ENCODE peak calls at places on chromosomes 11 and 22, in nine cellular contexts. One of them, this sample, is unnamed.

GRCh38 chr22:40679964-40680818 is 907 bp downstream of the MCHR1 start:
- DNase-seq in dorsolateral prefrontal cortex: no peak
- DNase-seq in AG09309: no peak
- DNase-seq in BE2C: peak
- DNase-seq in pancreas: no peak
- DNase-seq in cardiac fibroblast: peak
- DNase-seq in ovary: no peak
- DNase-seq in hepatocyte: peak
- DNase-seq in upper lobe of right lung: no peak
- DNase-seq in this sample: peak

GRCh38 chr11:27660171-27660570 is 40.1 kb downstream of the BDNF start:
- DNase-seq in BE2C: no peak
- DNase-seq in hepatocyte: no peak
- DNase-seq in AG09309: no peak
- DNase-seq in ovary: no peak
- DNase-seq in dorsolateral prefrontal cortex: no peak
- DNase-seq in cardiac fibroblast: no peak
- DNase-seq in upper lobe of right lung: no peak
- DNase-seq in pancreas: no peak
- DNase-seq in this sample: no peak

GRCh38 chr11:121841487-121842167 is 274.4 kb downstream of the BLID start:
- DNase-seq in pancreas: peak
- DNase-seq in BE2C: no peak
- DNase-seq in ovary: no peak
- DNase-seq in dorsolateral prefrontal cortex: no peak
- DNase-seq in hepatocyte: no peak
- DNase-seq in upper lobe of right lung: no peak
- DNase-seq in cardiac fibroblast: peak
- DNase-seq in AG09309: peak
- DNase-seq in this sample: peak

GRCh38 chr11:72303179-72303578 is 59.2 kb upstream of the PHOX2A start:
- DNase-seq in cardiac fibroblast: no peak
- DNase-seq in upper lobe of right lung: no peak
- DNase-seq in ovary: no peak
- DNase-seq in AG09309: no peak
- DNase-seq in pancreas: no peak
- DNase-seq in BE2C: no peak
- DNase-seq in hepatocyte: no peak
- DNase-seq in dorsolateral prefrontal cortex: no peak
- DNase-seq in this sample: no peak

GRCh38 chr22:49997932-49998717 is 14.4 kb downstream of the IL17REL start:
- DNase-seq in AG09309: no peak
- DNase-seq in pancreas: no peak
- DNase-seq in BE2C: peak
- DNase-seq in dorsolateral prefrontal cortex: no peak
- DNase-seq in cardiac fibroblast: no peak
- DNase-seq in hepatocyte: no peak
- DNase-seq in upper lobe of right lung: peak
- DNase-seq in ovary: no peak
- DNase-seq in this sample: no peak

GRCh38 chr11:121270286-121270685 is 22.3 kb upstream of the SC5D start:
- DNase-seq in upper lobe of right lung: no peak
- DNase-seq in AG09309: no peak
- DNase-seq in pancreas: no peak
- DNase-seq in cardiac fibroblast: no peak
- DNase-seq in dorsolateral prefrontal cortex: no peak
- DNase-seq in BE2C: no peak
- DNase-seq in ovary: no peak
- DNase-seq in hepatocyte: no peak
- DNase-seq in this sample: no peak

GRCh38 chr22:25762147-25762546 is 20.2 kb downstream of the MYO18B start:
- DNase-seq in AG09309: no peak
- DNase-seq in upper lobe of right lung: no peak
- DNase-seq in ovary: no peak
- DNase-seq in BE2C: no peak
- DNase-seq in pancreas: no peak
- DNase-seq in hepatocyte: no peak
- DNase-seq in dorsolateral prefrontal cortex: no peak
- DNase-seq in cardiac fibroblast: no peak
- DNase-seq in this sample: no peak

GRCh38 chr11:119700536-119701346 is 28.3 kb downstream of the NECTIN1 start:
- DNase-seq in pancreas: no peak
- DNase-seq in upper lobe of right lung: peak
- DNase-seq in hepatocyte: no peak
- DNase-seq in AG09309: no peak
- DNase-seq in BE2C: no peak
- DNase-seq in ovary: no peak
- DNase-seq in dorsolateral prefrontal cortex: no peak
- DNase-seq in cardiac fibroblast: peak
- DNase-seq in this sample: peak

GRCh38 chr11:47593934-47594855 is at the start of gene C1QTNF4:
- DNase-seq in pancreas: no peak
- DNase-seq in dorsolateral prefrontal cortex: no peak
- DNase-seq in cardiac fibroblast: no peak
- DNase-seq in BE2C: no peak
- DNase-seq in hepatocyte: no peak
- DNase-seq in ovary: no peak
- DNase-seq in AG09309: no peak
- DNase-seq in upper lobe of right lung: no peak
- DNase-seq in this sample: no peak

GRCh38 chr11:130128626-130129025 is 31.0 kb upstream of the ST14 start:
- DNase-seq in AG09309: no peak
- DNase-seq in hepatocyte: no peak
- DNase-seq in pancreas: no peak
- DNase-seq in cardiac fibroblast: no peak
- DNase-seq in upper lobe of right lung: no peak
- DNase-seq in BE2C: no peak
- DNase-seq in ovary: no peak
- DNase-seq in dorsolateral prefrontal cortex: no peak
- DNase-seq in this sample: no peak

GRCh38 chr11:133927690-133928627 is 28.8 kb downstream of the IGSF9B start:
- DNase-seq in hepatocyte: peak
- DNase-seq in dorsolateral prefrontal cortex: peak
- DNase-seq in AG09309: peak
- DNase-seq in upper lobe of right lung: peak
- DNase-seq in ovary: peak
- DNase-seq in cardiac fibroblast: peak
- DNase-seq in pancreas: peak
- DNase-seq in BE2C: peak
- DNase-seq in this sample: peak

GRCh38 chr22:49719046-49719445 is 108.6 kb downstream of the BRD1 start:
- DNase-seq in BE2C: no peak
- DNase-seq in AG09309: no peak
- DNase-seq in hepatocyte: no peak
- DNase-seq in cardiac fibroblast: no peak
- DNase-seq in upper lobe of right lung: no peak
- DNase-seq in pancreas: no peak
- DNase-seq in dorsolateral prefrontal cortex: no peak
- DNase-seq in ovary: no peak
- DNase-seq in this sample: no peak

GRCh38 chr11:3225159-3225758 is 6.6 kb upstream of the MRGPRG start:
- DNase-seq in BE2C: no peak
- DNase-seq in ovary: no peak
- DNase-seq in cardiac fibroblast: no peak
- DNase-seq in hepatocyte: no peak
- DNase-seq in AG09309: no peak
- DNase-seq in upper lobe of right lung: no peak
- DNase-seq in pancreas: no peak
- DNase-seq in dorsolateral prefrontal cortex: no peak
- DNase-seq in this sample: no peak

GRCh38 chr11:3223932-3224729 is 5.5 kb upstream of the MRGPRG start:
- DNase-seq in AG09309: no peak
- DNase-seq in dorsolateral prefrontal cortex: no peak
- DNase-seq in ovary: no peak
- DNase-seq in pancreas: no peak
- DNase-seq in cardiac fibroblast: no peak
- DNase-seq in upper lobe of right lung: no peak
- DNase-seq in hepatocyte: no peak
- DNase-seq in BE2C: peak
- DNase-seq in this sample: no peak

GRCh38 chr11:3222941-3223905 is 4.6 kb upstream of the MRGPRG start:
- DNase-seq in pancreas: no peak
- DNase-seq in BE2C: no peak
- DNase-seq in upper lobe of right lung: no peak
- DNase-seq in AG09309: no peak
- DNase-seq in ovary: no peak
- DNase-seq in dorsolateral prefrontal cortex: no peak
- DNase-seq in cardiac fibroblast: no peak
- DNase-seq in hepatocyte: no peak
- DNase-seq in this sample: no peak

GRCh38 chr11:3225826-3226750 is 6.1 kb downstream of the MRGPRE start:
- DNase-seq in upper lobe of right lung: no peak
- DNase-seq in cardiac fibroblast: no peak
- DNase-seq in dorsolateral prefrontal cortex: no peak
- DNase-seq in ovary: no peak
- DNase-seq in pancreas: no peak
- DNase-seq in hepatocyte: no peak
- DNase-seq in AG09309: no peak
- DNase-seq in BE2C: no peak
- DNase-seq in this sample: peak

DNA sequence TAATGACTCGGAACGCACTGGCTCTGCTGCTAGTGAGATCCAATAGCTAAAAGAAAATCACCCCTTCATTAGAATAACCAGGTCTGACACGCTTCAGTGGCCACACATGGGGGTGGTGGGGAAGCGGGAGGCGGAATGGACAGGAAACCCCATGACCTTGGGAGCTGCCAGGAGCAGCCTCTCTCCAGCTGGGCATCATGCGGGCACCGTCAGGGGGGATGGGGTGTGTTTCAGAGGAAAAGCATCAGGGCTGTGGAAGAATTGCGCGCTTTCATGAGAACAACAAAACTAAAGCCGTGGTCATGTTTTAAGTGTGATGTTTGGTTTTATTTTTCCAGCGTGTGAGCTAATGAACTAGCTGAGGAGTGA is 6.1 kb upstream of the MRGPRG start:
- DNase-seq in upper lobe of right lung: no peak
- DNase-seq in dorsolateral prefrontal cortex: no peak
- DNase-seq in pancreas: no peak
- DNase-seq in BE2C: peak
- DNase-seq in cardiac fibroblast: no peak
- DNase-seq in hepatocyte: no peak
- DNase-seq in ovary: no peak
- DNase-seq in AG09309: no peak
- DNase-seq in this sample: no peak
- TF ChIP-seq CTCF in upper lobe of right lung: no peak
- TF ChIP-seq CTCF in dorsolateral prefrontal cortex: no peak
- TF ChIP-seq CTCF in pancreas: no peak
- TF ChIP-seq CTCF in BE2C: no peak
- TF ChIP-seq CTCF in cardiac fibroblast: no peak
- TF ChIP-seq CTCF in hepatocyte: no peak
- TF ChIP-seq CTCF in ovary: no peak
- TF ChIP-seq CTCF in AG09309: no peak
- TF ChIP-seq CTCF in this sample: no peak

DNA sequence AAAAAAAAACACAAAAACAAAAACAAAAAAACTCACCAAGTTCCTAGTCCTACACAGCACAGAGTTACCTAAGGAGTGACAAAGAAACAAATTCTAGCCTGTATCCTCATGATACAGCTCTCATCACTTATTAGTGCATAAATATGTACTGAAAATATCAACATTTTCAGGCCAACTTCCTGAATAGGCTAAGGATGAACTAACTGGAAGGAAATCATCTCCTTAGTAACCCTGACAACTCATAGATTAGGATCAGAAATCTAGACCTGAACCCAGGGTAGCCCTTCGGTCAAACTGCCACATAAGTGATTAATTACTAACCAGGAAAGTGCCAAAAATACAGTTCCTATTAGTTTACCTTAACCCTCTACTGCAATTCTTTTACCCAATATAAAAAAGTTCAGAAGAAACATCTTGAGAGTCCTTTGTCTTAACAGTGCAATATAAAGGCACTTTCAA is 40.0 kb downstream of the AMBRA1 start:
- DNase-seq in upper lobe of right lung: no peak
- DNase-seq in BE2C: no peak
- DNase-seq in hepatocyte: peak
- DNase-seq in ovary: no peak
- DNase-seq in pancreas: no peak
- DNase-seq in cardiac fibroblast: no peak
- DNase-seq in dorsolateral prefrontal cortex: no peak
- DNase-seq in AG09309: no peak
- DNase-seq in this sample: no peak
- H3K4me3 ChIP-seq in upper lobe of right lung: no peak
- H3K4me3 ChIP-seq in BE2C: no peak
- H3K4me3 ChIP-seq in hepatocyte: no peak
- H3K4me3 ChIP-seq in ovary: no peak
- H3K4me3 ChIP-seq in pancreas: no peak
- H3K4me3 ChIP-seq in cardiac fibroblast: no peak
- H3K4me3 ChIP-seq in dorsolateral prefrontal cortex: no peak
- H3K4me3 ChIP-seq in AG09309: no peak
- H3K4me3 ChIP-seq in this sample: no peak

DNA sequence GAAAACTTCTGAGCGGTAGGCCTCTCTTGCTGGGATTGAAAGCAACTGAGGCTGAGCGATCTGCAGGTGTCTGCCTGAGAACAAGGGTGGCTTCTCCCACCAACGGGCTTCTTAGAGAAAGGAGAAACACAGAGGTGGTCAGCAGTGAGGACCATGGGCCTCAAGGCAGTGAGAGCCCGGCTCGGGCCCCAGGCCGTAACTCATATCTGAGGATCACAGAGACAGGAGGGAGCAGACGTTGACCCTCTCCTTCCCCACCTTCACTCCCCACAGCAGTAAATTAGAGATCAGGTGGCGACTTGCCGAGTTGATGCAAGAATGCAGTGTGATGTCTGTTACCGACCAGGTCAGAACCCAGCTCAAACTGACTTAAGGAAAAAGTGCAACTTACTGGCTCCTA is 51.0 kb upstream of the RTL6 start:
- DNase-seq in AG09309: no peak
- DNase-seq in BE2C: no peak
- DNase-seq in cardiac fibroblast: no peak
- DNase-seq in hepatocyte: no peak
- DNase-seq in dorsolateral prefrontal cortex: no peak
- DNase-seq in ovary: no peak
- DNase-seq in pancreas: no peak
- DNase-seq in upper lobe of right lung: peak
- DNase-seq in this sample: no peak
- TF ChIP-seq CTCF in AG09309: no peak
- TF ChIP-seq CTCF in BE2C: no peak
- TF ChIP-seq CTCF in cardiac fibroblast: no peak
- TF ChIP-seq CTCF in hepatocyte: no peak
- TF ChIP-seq CTCF in dorsolateral prefrontal cortex: no peak
- TF ChIP-seq CTCF in ovary: no peak
- TF ChIP-seq CTCF in pancreas: no peak
- TF ChIP-seq CTCF in upper lobe of right lung: no peak
- TF ChIP-seq CTCF in this sample: no peak

GRCh38 chr11:12678092-12678491 is 3.9 kb downstream of the TEAD1 start:
- DNase-seq in BE2C: no peak
- DNase-seq in AG09309: no peak
- DNase-seq in cardiac fibroblast: no peak
- DNase-seq in dorsolateral prefrontal cortex: no peak
- DNase-seq in hepatocyte: no peak
- DNase-seq in upper lobe of right lung: no peak
- DNase-seq in pancreas: no peak
- DNase-seq in ovary: no peak
- DNase-seq in this sample: no peak
- H3K4me3 ChIP-seq in BE2C: peak
- H3K4me3 ChIP-seq in AG09309: peak
- H3K4me3 ChIP-seq in cardiac fibroblast: peak
- H3K4me3 ChIP-seq in dorsolateral prefrontal cortex: no peak
- H3K4me3 ChIP-seq in hepatocyte: peak
- H3K4me3 ChIP-seq in upper lobe of right lung: peak
- H3K4me3 ChIP-seq in pancreas: no peak
- H3K4me3 ChIP-seq in ovary: peak
- H3K4me3 ChIP-seq in this sample: peak

GRCh38 chr11:111306321-111306720 is 8.0 kb downstream of the POU2AF3 start:
- DNase-seq in AG09309: no peak
- DNase-seq in BE2C: no peak
- DNase-seq in ovary: no peak
- DNase-seq in upper lobe of right lung: no peak
- DNase-seq in dorsolateral prefrontal cortex: no peak
- DNase-seq in pancreas: no peak
- DNase-seq in cardiac fibroblast: no peak
- DNase-seq in hepatocyte: no peak
- DNase-seq in this sample: no peak
- TF ChIP-seq CTCF in AG09309: no peak
- TF ChIP-seq CTCF in BE2C: no peak
- TF ChIP-seq CTCF in ovary: no peak
- TF ChIP-seq CTCF in upper lobe of right lung: no peak
- TF ChIP-seq CTCF in dorsolateral prefrontal cortex: no peak
- TF ChIP-seq CTCF in pancreas: no peak
- TF ChIP-seq CTCF in cardiac fibroblast: no peak
- TF ChIP-seq CTCF in hepatocyte: no peak
- TF ChIP-seq CTCF in this sample: no peak